ENCODE peak calls at places on chromosomes 1 and 21, in five cellular contexts. U is upper lobe of right lung, A is neuronal stem cell, P is mammary epithelial cell, C is uterus. Q is an unnamed sample.

GRCh38 chr1:154327466-154328317 is 2.4 kb downstream of the ATP8B2 start:
- DNase-seq in A (no peak), P (no peak), C (peak), U (no peak), Q (no peak)

GRCh38 chr1:177915641-177916040 is 54.2 kb downstream of the SEC16B start:
- DNase-seq in U (no peak), P (peak), A (no peak), C (no peak), Q (no peak)

GRCh38 chr1:225364439-225364838 is 63.4 kb downstream of the LBR start:
- DNase-seq in A (no peak), U (no peak), P (no peak), C (no peak), Q (no peak)

GRCh38 chr1:15765495-15766194 is 7.0 kb downstream of the FBLIM1 start:
- DNase-seq in P (peak), A (no peak), U (no peak), C (no peak), Q (no peak)

GRCh38 chr1:33396188-33397124 is 34.4 kb downstream of the PHC2 start:
- DNase-seq in C (no peak), U (no peak), A (no peak), P (no peak), Q (no peak)

GRCh38 chr1:87501738-87502137 is 173.1 kb downstream of the LMO4 start:
- DNase-seq in U (no peak), C (no peak), P (peak), A (no peak), Q (no peak)

GRCh38 chr1:37394574-37395464 is 79.6 kb upstream of the ZC3H12A start:
- DNase-seq in P (no peak), U (no peak), A (no peak), C (no peak), Q (no peak)

GRCh38 chr1:38028671-38029070 is 16.1 kb downstream of the UTP11 start:
- DNase-seq in U (no peak), C (no peak), P (no peak), A (no peak), Q (no peak)

GRCh38 chr1:58854576-58854975 is 70.7 kb upstream of the JUN start:
- DNase-seq in P (no peak), U (no peak), C (no peak), A (no peak), Q (no peak)

GRCh38 chr21:36478207-36478701 is 1.7 kb downstream of the CLDN14 start:
- DNase-seq in A (no peak), U (no peak), C (no peak), P (peak), Q (no peak)

GRCh38 chr1:51956528-51957509 is 33.7 kb downstream of the RAB3B start:
- DNase-seq in A (no peak), U (no peak), P (peak), C (no peak), Q (no peak)

GRCh38 chr1:59006309-59006698 is 222.5 kb upstream of the JUN start:
- DNase-seq in P (peak), U (no peak), A (no peak), C (no peak), Q (no peak)

GRCh38 chr21:44329086-44329889 is 9.9 kb downstream of the CFAP410 start:
- DNase-seq in P (no peak), A (no peak), C (no peak), U (no peak), Q (no peak)

GRCh38 chr1:239633432-239633831 is 247.1 kb downstream of the CHRM3 start:
- DNase-seq in A (no peak), U (no peak), P (no peak), C (no peak), Q (no peak)

GRCh38 chr1:8015036-8015808 is 10.9 kb downstream of the ERRFI1 start:
- DNase-seq in P (peak), A (no peak), U (no peak), C (peak), Q (no peak)

GRCh38 chr1:93576346-93576745 is 105.3 kb downstream of the BCAR3 start:
- DNase-seq in A (no peak), P (no peak), U (no peak), C (no peak), Q (no peak)

GRCh38 chr1:167472729-167473529 is 45.4 kb downstream of the CD247 start:
- DNase-seq in U (peak), C (no peak), A (no peak), P (no peak), Q (no peak)

GRCh38 chr1:59516881-59517280 is 220.0 kb downstream of the FGGY start:
- DNase-seq in P (no peak), C (peak), U (no peak), A (no peak), Q (no peak)

GRCh38 chr1:2558861-2559260 is 2.7 kb downstream of the TNFRSF14 start:
- DNase-seq in A (no peak), P (no peak), U (no peak), C (no peak), Q (no peak)

GRCh38 chr1:2558420-2558819 is 2.2 kb downstream of the TNFRSF14 start:
- DNase-seq in A (no peak), U (no peak), C (no peak), P (no peak), Q (no peak)

GRCh38 chr1:2556277-2557145 is at the start of gene TNFRSF14:
- DNase-seq in C (peak), P (peak), U (peak), A (no peak), Q (no peak)

GRCh38 chr1:2558030-2558400 is 1.8 kb downstream of the TNFRSF14 start:
- DNase-seq in P (no peak), U (no peak), A (no peak), C (no peak), Q (no peak)

GRCh38 chr1:2557146-2558029 is 1.2 kb downstream of the TNFRSF14 start:
- DNase-seq in C (no peak), A (no peak), P (no peak), U (no peak), Q (no peak)
- H3K4me3 ChIP-seq in C (peak), A (no peak), P (peak), U (peak), Q (peak)

GRCh38 chr1:21955474-21956281 is 18.6 kb upstream of the HSPG2 start:
- DNase-seq in C (no peak), P (peak), U (no peak), A (no peak), Q (no peak)

GRCh38 chr1:21951576-21951870 is 14.4 kb upstream of the HSPG2 start:
- DNase-seq in A (no peak), P (no peak), C (no peak), U (no peak), Q (no peak)

GRCh38 chr1:21956720-21957552 is 19.8 kb upstream of the HSPG2 start:
- DNase-seq in U (peak), A (no peak), C (no peak), P (peak), Q (no peak)

GRCh38 chr1:21952806-21953514 is 15.8 kb upstream of the HSPG2 start:
- DNase-seq in U (no peak), P (no peak), C (no peak), A (no peak), Q (no peak)

DNA sequence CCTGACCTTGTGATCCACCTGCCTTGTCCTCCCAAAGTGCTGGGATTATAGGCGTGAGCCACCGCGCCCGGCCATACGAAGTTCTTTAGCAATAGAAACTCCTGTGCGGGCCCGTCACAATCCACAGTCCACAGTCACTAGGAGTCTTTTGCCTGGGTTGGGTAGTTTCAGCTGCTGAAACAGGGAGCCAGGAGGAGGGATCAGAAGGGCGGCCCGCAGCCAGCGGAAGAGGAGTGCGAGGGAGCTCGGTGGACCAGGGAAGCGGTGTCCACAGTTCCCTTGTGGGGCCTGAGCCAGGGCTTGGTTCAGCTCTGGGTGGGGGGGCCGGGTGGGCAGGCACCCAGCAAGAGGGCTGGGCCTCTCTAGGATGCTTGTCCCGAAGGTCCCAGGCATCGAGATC is 17.9 kb upstream of the HSPG2 start:
- DNase-seq in A (no peak), P (no peak), C (no peak), U (no peak), Q (no peak)
- H3K27ac ChIP-seq in A (no peak), P (no peak), C (peak), U (peak), Q (no peak)

GRCh38 chr1:61077676-61078521 is 4.5 kb upstream of the NFIA start:
- DNase-seq in C (peak), U (peak), P (peak), A (peak), Q (peak)
- H3K4me3 ChIP-seq in C (peak), U (peak), P (peak), A (no peak), Q (peak)

GRCh38 chr1:247296599-247297180 is 35.0 kb downstream of the ZNF496 start:
- DNase-seq in U (no peak), P (no peak), A (no peak), C (no peak), Q (no peak)

GRCh38 chr1:247298701-247299100 is 33.0 kb downstream of the ZNF496 start:
- DNase-seq in A (no peak), U (peak), C (no peak), P (no peak), Q (no peak)

GRCh38 chr1:247295746-247296145 is 35.9 kb downstream of the ZNF496 start:
- DNase-seq in C (no peak), U (peak), A (no peak), P (no peak), Q (no peak)

GRCh38 chr1:247298124-247298481 is 33.6 kb downstream of the ZNF496 start:
- DNase-seq in C (no peak), A (no peak), U (no peak), P (no peak), Q (no peak)

DNA sequence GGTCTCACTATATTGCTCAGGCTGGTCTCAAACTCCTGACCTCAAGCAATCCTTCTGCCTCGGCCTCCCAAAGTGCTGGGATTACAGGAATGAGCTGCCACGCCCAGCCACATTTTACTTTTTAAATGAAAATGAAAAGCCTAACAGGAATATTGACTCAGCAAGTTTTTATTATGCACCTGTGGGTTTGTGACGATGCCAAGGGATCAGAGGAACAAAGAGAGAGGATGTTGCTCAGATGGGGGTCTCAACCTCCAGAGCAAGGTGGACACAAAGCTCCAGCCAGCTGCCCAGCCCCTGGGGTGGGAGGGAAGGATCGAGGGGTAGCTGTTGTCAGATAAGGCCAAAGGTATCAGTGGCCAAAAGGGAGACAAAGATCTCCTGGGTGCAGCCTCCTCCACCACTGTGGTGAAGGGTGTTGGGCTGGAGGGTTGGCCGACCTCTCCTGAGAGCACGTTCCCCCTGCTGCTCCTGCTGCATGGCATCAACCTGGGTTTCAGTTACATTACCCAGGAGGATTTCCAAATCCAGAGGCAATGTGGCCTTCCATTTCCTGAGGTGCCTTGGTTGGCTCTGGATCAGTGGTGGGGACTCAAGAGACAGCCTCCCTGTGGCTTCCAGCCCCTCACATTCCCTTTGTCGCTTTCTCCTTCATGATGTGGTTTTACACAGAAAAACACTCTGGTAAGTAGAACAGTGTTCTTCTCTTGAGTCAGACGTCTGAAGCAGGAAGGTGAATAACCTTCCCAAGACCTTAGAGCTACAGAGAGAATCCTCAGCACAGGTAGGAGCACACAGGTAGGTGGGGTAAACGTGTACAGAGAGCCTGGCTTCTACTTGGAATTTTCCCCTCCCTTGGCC is 34.2 kb downstream of the ZNF496 start:
- DNase-seq in U (peak), P (no peak), C (no peak), A (no peak), Q (no peak)
- H3K27ac ChIP-seq in U (no peak), P (no peak), C (no peak), A (no peak), Q (no peak)

GRCh38 chr1:226960256-226960655 is 20.2 kb downstream of the COQ8A start:
- DNase-seq in U (no peak), P (no peak), A (no peak), C (no peak), Q (no peak)
- H3K4me3 ChIP-seq in U (no peak), P (no peak), A (no peak), C (no peak), Q (no peak)

Q was measured in dorsolateral prefrontal cortex.